ENCODE peak calls at places on chromosomes 7 and 10, in five cellular contexts. V is hepatocyte, L is spleen, S is lower lobe of right lung, Q is ascending aorta. T is an unnamed sample.

GRCh38 chr10:98367626-98368451 is 47.1 kb downstream of the PYROXD2 start:
- DNase-seq in V (no peak), L (no peak), S (no peak), Q (no peak), T (no peak)

GRCh38 chr7:47573758-47574472 is 8.0 kb downstream of the TNS3 start:
- DNase-seq in V (peak; percentile 69), L (no peak), S (no peak), Q (no peak), T (no peak)

GRCh38 chr7:12210179-12211053 is 678 bp upstream of the TMEM106B start:
- DNase-seq in V (peak; percentile 68), L (peak; percentile 83), S (peak; percentile 65), Q (peak; percentile 8), T (no peak)

GRCh38 chr10:99387071-99387470 is 43.4 kb downstream of the GOT1 start:
- DNase-seq in V (no peak), L (no peak), S (no peak), Q (no peak), T (no peak)

GRCh38 chr7:116687801-116688201 is 15.8 kb downstream of the MET start:
- DNase-seq in V (peak; percentile 20), L (no peak), S (no peak), Q (no peak), T (peak; percentile 24)

GRCh38 chr10:131947631-131948347 is 33.9 kb downstream of the BNIP3 start:
- DNase-seq in V (no peak), L (peak; percentile 34), S (no peak), Q (no peak), T (peak; percentile 24)

GRCh38 chr7:28062197-28062988 is 118.2 kb downstream of the JAZF1 start:
- DNase-seq in V (peak; percentile 83), L (peak; percentile 88), S (peak; percentile 81), Q (no peak), T (no peak)

GRCh38 chr10:53315709-53316108 is 543.1 kb upstream of the MBL2 start:
- DNase-seq in V (no peak), L (no peak), S (no peak), Q (no peak), T (no peak)

GRCh38 chr7:129827467-129827990 is 125.2 kb downstream of the UBE2H start:
- DNase-seq in V (no peak), L (no peak), S (no peak), Q (no peak), T (no peak)

GRCh38 chr10:123649672-123650071 is 16.5 kb upstream of the GPR26 start:
- DNase-seq in V (no peak), L (no peak), S (no peak), Q (no peak), T (no peak)

GRCh38 chr10:6465854-6466524 is 114.1 kb downstream of the PRKCQ start:
- DNase-seq in V (no peak), L (no peak), S (no peak), Q (no peak), T (no peak)

GRCh38 chr10:25689346-25690095 is 244.5 kb upstream of the MYO3A start:
- DNase-seq in V (no peak), L (no peak), S (no peak), Q (no peak), T (no peak)

GRCh38 chr7:78576196-78576595 is 777.6 kb downstream of the PHTF2 start:
- DNase-seq in V (no peak), L (no peak), S (no peak), Q (no peak), T (no peak)

GRCh38 chr7:81608748-81609382 is 161.0 kb downstream of the HGF start:
- DNase-seq in V (no peak), L (no peak), S (no peak), Q (no peak), T (no peak)

GRCh38 chr7:93958216-93958615 is 36.7 kb downstream of the GNG11 start:
- DNase-seq in V (no peak), L (no peak), S (no peak), Q (no peak), T (no peak)

GRCh38 chr10:84522612-84523462 is 194.4 kb downstream of the CCSER2 start:
- DNase-seq in V (no peak), L (no peak), S (no peak), Q (no peak), T (no peak)

GRCh38 chr7:93981480-93981874 is 22.7 kb downstream of the BET1 start:
- DNase-seq in V (no peak), L (no peak), S (no peak), Q (no peak), T (no peak)

GRCh38 chr10:91313761-91314520 is 93.5 kb downstream of the PCGF5 start:
- DNase-seq in V (no peak), L (no peak), S (no peak), Q (no peak), T (peak; percentile 59)

GRCh38 chr10:78173360-78174020 is 139.8 kb downstream of the RPS24 start:
- DNase-seq in V (no peak), L (no peak), S (peak; percentile 72), Q (no peak), T (no peak)

GRCh38 chr7:143288836-143289235 is 685 bp downstream of the CASP2 start:
- DNase-seq in V (no peak), L (no peak), S (no peak), Q (no peak), T (no peak)

GRCh38 chr7:27143022-27143949 is at the start of gene HOXA5:
- DNase-seq in V (no peak), L (peak; percentile 90), S (no peak), Q (peak; percentile 42), T (peak; percentile 100)

GRCh38 chr10:101189461-101190401 is 39.5 kb downstream of the LBX1 start:
- DNase-seq in V (no peak), L (no peak), S (no peak), Q (no peak), T (no peak)

GRCh38 chr7:133081119-133081604 is 728 bp downstream of the CHCHD3 start:
- DNase-seq in V (peak; percentile 22), L (no peak), S (no peak), Q (no peak), T (no peak)

GRCh38 chr7:157656195-157656769 is 319.5 kb downstream of the DNAJB6 start:
- DNase-seq in V (no peak), L (peak; percentile 63), S (no peak), Q (no peak), T (no peak)

GRCh38 chr7:131008840-131009651 is 275.0 kb upstream of the KLF14 start:
- DNase-seq in V (no peak), L (no peak), S (no peak), Q (no peak), T (no peak)

GRCh38 chr10:113921571-113922370 is 67.3 kb downstream of the NHLRC2 start:
- DNase-seq in V (no peak), L (no peak), S (no peak), Q (no peak), T (no peak)

GRCh38 chr10:79399242-79399831 is 46.1 kb downstream of the ZCCHC24 start:
- DNase-seq in V (peak; percentile 88), L (peak; percentile 86), S (peak; percentile 86), Q (peak; percentile 60), T (peak; percentile 92)

GRCh38 chr7:152336754-152337368 is 98.9 kb downstream of the KMT2C start:
- DNase-seq in V (peak; percentile 38), L (no peak), S (no peak), Q (no peak), T (no peak)

DNA sequence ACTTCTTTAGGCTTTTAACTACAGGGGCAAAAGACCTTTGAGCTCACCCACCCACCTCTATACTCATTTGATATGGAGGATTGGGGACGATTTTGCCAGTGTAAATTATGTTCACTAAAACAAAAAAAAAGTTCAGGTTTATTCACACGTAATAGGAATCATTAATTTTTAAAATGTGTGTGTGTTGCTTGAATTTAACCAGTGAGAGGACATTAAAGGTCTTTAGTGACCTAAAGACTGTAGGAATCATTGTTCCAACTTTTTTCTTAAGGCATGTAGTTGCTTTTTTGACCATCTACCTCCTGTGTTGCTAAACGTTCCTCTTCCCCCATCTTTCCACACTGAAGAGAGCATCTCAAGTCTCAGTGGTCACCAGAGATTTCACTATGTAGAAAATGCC is 1.1 kb downstream of the SSBP1 start:
- DNase-seq in V (no peak), L (no peak), S (no peak), Q (no peak), T (no peak)
- H3K4me3 ChIP-seq in V (peak overlapping the region; percentile 48), L (peak overlapping the region; percentile 81), S (peak overlapping the region; percentile 80), Q (peak overlapping the region; percentile 73), T (peak overlapping the region; percentile 99)

GRCh38 chr7:98365863-98366561 is 34.9 kb downstream of the BAIAP2L1 start:
- DNase-seq in V (no peak), L (peak; percentile 74), S (no peak), Q (no peak), T (no peak)

GRCh38 chr7:98372993-98373392 is 27.9 kb downstream of the BAIAP2L1 start:
- DNase-seq in V (no peak), L (no peak), S (no peak), Q (no peak), T (no peak)

GRCh38 chr7:98366562-98366938 is 34.3 kb downstream of the BAIAP2L1 start:
- DNase-seq in V (no peak), L (peak; percentile 43), S (no peak), Q (no peak), T (no peak)

GRCh38 chr7:98368721-98369120 is 32.2 kb downstream of the BAIAP2L1 start:
- DNase-seq in V (no peak), L (no peak), S (no peak), Q (no peak), T (no peak)

GRCh38 chr7:98369726-98370125 is 31.2 kb downstream of the BAIAP2L1 start:
- DNase-seq in V (no peak), L (peak; percentile 20), S (no peak), Q (no peak), T (no peak)
- H3K27ac ChIP-seq in V (no peak overlapping the region), L (no peak overlapping the region), S (no peak overlapping the region), Q (no peak overlapping the region), T (no peak overlapping the region)

DNA sequence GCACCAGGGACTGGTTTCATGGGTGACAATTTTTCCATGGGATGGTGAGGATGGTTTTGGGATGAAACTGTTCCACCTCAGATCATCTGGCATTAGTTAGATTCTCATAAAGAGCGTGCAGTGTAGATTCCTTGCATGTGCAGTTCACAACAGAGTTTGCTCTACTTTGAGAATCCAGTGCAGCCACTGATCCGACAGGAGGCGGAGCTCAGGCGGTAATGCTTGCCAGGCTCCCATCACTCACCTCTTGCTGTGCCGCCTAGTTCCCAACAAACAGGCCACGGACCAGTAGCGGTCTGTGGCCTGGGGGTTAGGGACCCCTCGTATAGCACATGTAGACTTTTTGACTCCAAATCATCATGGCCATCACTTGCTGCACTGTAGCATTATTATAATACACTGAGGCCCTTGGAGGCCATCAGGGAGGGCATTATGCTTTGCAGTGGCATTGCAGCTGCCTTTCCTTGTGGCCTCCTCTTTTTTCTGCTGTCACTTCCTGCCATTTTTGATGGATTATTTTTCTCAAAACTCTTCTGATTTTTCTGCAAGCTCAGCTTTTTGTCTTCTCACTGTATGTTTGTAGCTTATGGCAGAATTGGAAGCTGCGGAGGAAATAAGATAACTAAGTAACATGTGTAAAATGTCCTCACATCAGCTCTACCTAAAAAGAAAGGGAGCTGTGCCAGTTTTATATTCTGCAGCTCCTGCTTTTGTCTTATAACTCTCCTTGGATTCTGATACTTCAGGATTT is 18.5 kb downstream of the CSGALNACT2 start:
- DNase-seq in V (no peak), L (no peak), S (no peak), Q (no peak), T (no peak)
- H3K4me3 ChIP-seq in V (no peak overlapping the region), L (no peak overlapping the region), S (no peak overlapping the region), Q (no peak overlapping the region), T (no peak overlapping the region)

DNA sequence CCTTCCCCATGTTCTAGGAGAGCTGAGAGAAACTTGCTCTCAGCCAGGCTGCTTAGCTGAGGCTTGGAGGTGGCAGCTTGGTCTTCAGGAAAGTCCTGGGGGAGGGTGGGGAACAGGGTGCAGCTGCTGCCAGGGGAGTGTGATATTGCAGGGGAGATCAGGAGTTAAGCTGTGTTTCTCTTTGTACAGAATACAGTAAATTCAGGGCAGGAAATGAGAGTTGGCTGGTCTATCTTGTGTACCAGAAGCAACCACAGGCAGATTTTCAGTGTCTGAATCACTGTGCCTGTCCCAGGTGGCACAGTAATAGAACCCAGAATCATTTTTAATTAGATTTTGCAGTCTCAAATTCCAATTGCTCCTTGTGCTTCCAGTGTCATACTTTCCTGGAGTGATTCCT is 93.9 kb upstream of the TARP start:
- DNase-seq in V (no peak), L (no peak), S (no peak), Q (no peak), T (no peak)
- H3K27ac ChIP-seq in V (peak overlapping the region; percentile 66), L (no peak overlapping the region), S (no peak overlapping the region), Q (no peak overlapping the region), T (no peak overlapping the region)